ENCODE peak calls at places on chromosomes 2 and 18, in ten cellular contexts. I is stomach, M is esophagus squamous epithelium, P is spleen, N is keratinocyte, Z is astrocyte, H is lower lobe of right lung, V is kidney epithelial cell, E is cardiac muscle cell, J is RWPE2. W is an unnamed sample. For H3K36me3, the result is how much of the 10 kb centered on the place peaks cover.

GRCh38 chr2:9071032-9071431 is 67.5 kb upstream of the MBOAT2 start:
- DNase-seq in E (no peak), N (peak), M (no peak), J (peak), P (no peak), I (peak), V (peak), H (no peak), Z (peak), W (peak)

GRCh38 chr18:29248856-29249255 is 1071.9 kb upstream of the CDH2 start:
- DNase-seq in V (no peak), I (no peak), Z (no peak), M (no peak), N (no peak), H (no peak), J (no peak), E (no peak), P (no peak), W (no peak)

GRCh38 chr18:75036941-75037516 is 171.9 kb downstream of the PTGR3 start:
- DNase-seq in N (no peak), H (no peak), I (no peak), V (no peak), P (no peak), J (no peak), E (peak), M (no peak), Z (no peak), W (peak)

GRCh38 chr2:196249171-196249570 is 77.8 kb upstream of the STK17B start:
- DNase-seq in P (no peak), Z (peak), J (no peak), I (no peak), N (no peak), V (no peak), H (no peak), M (no peak), E (no peak), W (no peak)

GRCh38 chr2:14903709-14904374 is 271.3 kb downstream of the LRATD1 start:
- DNase-seq in V (no peak), J (no peak), H (peak), P (peak), E (no peak), N (no peak), M (no peak), I (peak), Z (no peak), W (no peak)

GRCh38 chr2:161766334-161766733 is 142.1 kb downstream of the SLC4A10 start:
- DNase-seq in V (no peak), J (no peak), I (no peak), N (no peak), M (no peak), Z (no peak), E (no peak), H (no peak), P (no peak), W (no peak)

GRCh38 chr2:14745288-14746076 is 113.0 kb downstream of the LRATD1 start:
- DNase-seq in E (no peak), J (no peak), M (no peak), P (no peak), H (no peak), Z (peak), N (no peak), V (no peak), I (no peak), W (no peak)

GRCh38 chr2:229714736-229715541 is 584 bp upstream of the DNER start:
- DNase-seq in Z (peak), V (peak), E (peak), M (no peak), N (no peak), H (peak), P (peak), I (peak), J (peak), W (no peak)

GRCh38 chr18:57943723-57944122 is 100.3 kb upstream of the NEDD4L start:
- DNase-seq in J (no peak), E (no peak), Z (peak), P (no peak), H (no peak), V (no peak), I (no peak), N (no peak), M (no peak), W (peak)

GRCh38 chr2:73930386-73930785 is 3.7 kb downstream of the DGUOK start:
- DNase-seq in E (no peak), J (no peak), V (no peak), Z (no peak), H (no peak), M (no peak), I (no peak), N (no peak), P (no peak), W (no peak)

GRCh38 chr2:216492951-216493685 is 5.5 kb upstream of the RPL37A start:
- DNase-seq in P (no peak), Z (peak), J (no peak), E (peak), I (no peak), N (no peak), V (peak), M (no peak), H (no peak), W (peak)

GRCh38 chr2:16774980-16775963 is 109.6 kb upstream of the CYRIA start:
- DNase-seq in M (no peak), V (no peak), P (no peak), J (no peak), E (peak), N (no peak), I (no peak), H (no peak), Z (no peak), W (no peak)

GRCh38 chr2:238267341-238267710 is 21.1 kb downstream of the PER2 start:
- DNase-seq in J (no peak), H (no peak), Z (no peak), V (no peak), M (no peak), I (no peak), N (peak), P (no peak), E (no peak), W (no peak)

GRCh38 chr2:176832086-176832485 is 380.5 kb upstream of the HNRNPA3 start:
- DNase-seq in I (no peak), J (no peak), N (no peak), Z (no peak), M (no peak), H (no peak), V (no peak), P (no peak), E (no peak), W (no peak)

GRCh38 chr2:219629976-219630695 is 2.7 kb downstream of the SLC4A3 start:
- DNase-seq in M (no peak), E (no peak), J (no peak), I (no peak), H (no peak), N (no peak), V (no peak), Z (no peak), P (no peak), W (no peak)

GRCh38 chr2:8488001-8488738 is 193.7 kb upstream of the ID2 start:
- DNase-seq in I (no peak), P (no peak), E (peak), J (no peak), V (no peak), N (no peak), M (no peak), H (no peak), Z (peak), W (no peak)

GRCh38 chr2:170247333-170247732 is 69.4 kb downstream of the MYO3B start:
- DNase-seq in V (no peak), N (no peak), P (no peak), E (no peak), Z (no peak), J (no peak), I (no peak), M (no peak), H (no peak), W (no peak)

GRCh38 chr18:4751523-4751922 is 296.4 kb upstream of the DLGAP1 start:
- DNase-seq in Z (no peak), P (no peak), J (no peak), H (no peak), E (no peak), I (no peak), M (no peak), V (no peak), N (no peak), W (no peak)

GRCh38 chr2:134367915-134368911 is 114.3 kb downstream of the MGAT5 start:
- DNase-seq in H (no peak), Z (peak), E (peak), V (peak), J (no peak), N (no peak), M (no peak), P (no peak), I (peak), W (no peak)

GRCh38 chr2:160140001-160140400 is 60.1 kb downstream of the ITGB6 start:
- DNase-seq in J (no peak), Z (no peak), N (no peak), V (no peak), H (no peak), P (no peak), I (no peak), M (no peak), E (no peak), W (no peak)

GRCh38 chr2:20438334-20439192 is 8.3 kb upstream of the RHOB start:
- DNase-seq in I (no peak), E (peak), N (no peak), J (no peak), M (no peak), V (peak), H (no peak), P (peak), Z (peak), W (no peak)

GRCh38 chr2:5898667-5899066 is 206.5 kb downstream of the SOX11 start:
- DNase-seq in H (no peak), J (no peak), N (no peak), Z (no peak), M (no peak), E (no peak), P (no peak), I (no peak), V (no peak), W (no peak)

GRCh38 chr2:172086349-172087190 is 1.3 kb downstream of the DLX1 start:
- DNase-seq in M (no peak), N (no peak), I (no peak), V (no peak), Z (no peak), E (no peak), H (no peak), P (peak), J (peak), W (no peak)

GRCh38 chr2:157334335-157334734 is 8.7 kb upstream of the ERMN start:
- DNase-seq in Z (no peak), I (no peak), E (peak), H (no peak), M (no peak), P (no peak), N (no peak), J (no peak), V (no peak), W (no peak)

GRCh38 chr2:104890670-104891069 is 36.8 kb downstream of the POU3F3 start:
- DNase-seq in P (no peak), V (no peak), J (no peak), M (no peak), E (no peak), H (no peak), Z (no peak), I (no peak), N (no peak), W (no peak)

GRCh38 chr18:30234755-30235154 is 807.8 kb downstream of the DSC3 start:
- DNase-seq in N (no peak), E (no peak), J (no peak), H (no peak), V (no peak), I (no peak), M (no peak), P (no peak), Z (no peak), W (no peak)

GRCh38 chr2:39593439-39594393 is 72.0 kb upstream of the TMEM178A start:
- DNase-seq in P (no peak), I (peak), V (peak), N (no peak), Z (peak), H (no peak), E (peak), M (no peak), J (no peak), W (peak)

GRCh38 chr2:69450735-69451416 is 13.6 kb upstream of the NFU1 start:
- DNase-seq in N (no peak), I (no peak), H (no peak), V (no peak), M (no peak), P (no peak), J (no peak), Z (no peak), E (no peak), W (no peak)

GRCh38 chr18:9135912-9136314 is 668 bp upstream of the ANKRD12 start:
- DNase-seq in M (no peak), J (peak), H (no peak), P (no peak), I (no peak), E (peak), Z (no peak), V (no peak), N (no peak), W (no peak)

GRCh38 chr2:230913406-230913805 is 11.6 kb downstream of the GPR55 start:
- DNase-seq in I (peak), M (no peak), Z (no peak), V (no peak), P (peak), E (peak), J (peak), N (no peak), H (peak), W (no peak)

GRCh38 chr2:61694312-61695274 is 156.4 kb upstream of the XPO1 start:
- DNase-seq in I (peak), M (peak), H (peak), E (peak), Z (peak), N (peak), P (peak), V (peak), J (peak), W (no peak)
- TF ChIP-seq CTCF in I (no peak), M (peak), H (peak), E (peak), Z (peak), N (peak), P (no peak), V (peak), J (peak), W (peak)

GRCh38 chr2:217977840-217978535 is 24.8 kb downstream of the TNS1 start:
- DNase-seq in E (no peak), J (no peak), I (no peak), M (no peak), N (no peak), V (no peak), P (peak), Z (no peak), H (no peak), W (no peak)
- H3K4me3 ChIP-seq in E (peak), J (no peak), I (peak), M (peak), N (no peak), V (peak), P (no peak), Z (no peak), H (peak), W (no peak)

GRCh38 chr18:35137632-35138031 is 96.4 kb downstream of the MAPRE2 start:
- DNase-seq in J (no peak), N (no peak), I (no peak), V (no peak), E (no peak), H (no peak), P (no peak), M (no peak), Z (no peak), W (no peak)

GRCh38 chr18:35139517-35139916 is 98.3 kb downstream of the MAPRE2 start:
- DNase-seq in N (no peak), H (no peak), E (no peak), J (no peak), P (no peak), V (no peak), M (no peak), Z (no peak), I (no peak), W (no peak)

GRCh38 chr18:35141077-35141476 is 99.8 kb upstream of the ZNF397 start:
- DNase-seq in Z (no peak), M (no peak), P (no peak), J (no peak), E (no peak), I (no peak), H (no peak), V (no peak), N (no peak), W (no peak)

GRCh38 chr18:35136248-35136647 is 95.0 kb downstream of the MAPRE2 start:
- DNase-seq in N (no peak), I (no peak), J (no peak), M (no peak), H (no peak), Z (no peak), P (no peak), E (no peak), V (no peak), W (no peak)

GRCh38 chr18:35138773-35139172 is 97.6 kb downstream of the MAPRE2 start:
- DNase-seq in J (no peak), E (no peak), Z (no peak), P (no peak), N (no peak), H (no peak), I (no peak), M (no peak), V (no peak), W (no peak)
- H3K36me3 ChIP-seq in J (under half), E (under half), Z (under half), P (half or more), N (under half), H (half or more), I (half or more), M (under half), V (under half), W (under half)

GRCh38 chr2:127421871-127422618 is 3.8 kb downstream of the PROC start:
- DNase-seq in I (peak), H (no peak), M (no peak), N (no peak), Z (no peak), P (no peak), V (no peak), E (no peak), J (no peak), W (no peak)

GRCh38 chr2:127423880-127424279 is 5.7 kb downstream of the PROC start:
- DNase-seq in E (no peak), J (no peak), M (no peak), I (no peak), H (no peak), N (no peak), P (no peak), V (no peak), Z (no peak), W (no peak)

GRCh38 chr2:127421116-127421800 is 3.0 kb downstream of the PROC start:
- DNase-seq in M (no peak), I (peak), H (no peak), N (no peak), P (no peak), E (no peak), V (no peak), Z (no peak), J (no peak), W (no peak)

GRCh38 chr2:127423476-127423840 is 5.2 kb downstream of the PROC start:
- DNase-seq in P (no peak), I (peak), E (no peak), Z (no peak), N (no peak), V (no peak), H (no peak), M (no peak), J (no peak), W (no peak)

DNA sequence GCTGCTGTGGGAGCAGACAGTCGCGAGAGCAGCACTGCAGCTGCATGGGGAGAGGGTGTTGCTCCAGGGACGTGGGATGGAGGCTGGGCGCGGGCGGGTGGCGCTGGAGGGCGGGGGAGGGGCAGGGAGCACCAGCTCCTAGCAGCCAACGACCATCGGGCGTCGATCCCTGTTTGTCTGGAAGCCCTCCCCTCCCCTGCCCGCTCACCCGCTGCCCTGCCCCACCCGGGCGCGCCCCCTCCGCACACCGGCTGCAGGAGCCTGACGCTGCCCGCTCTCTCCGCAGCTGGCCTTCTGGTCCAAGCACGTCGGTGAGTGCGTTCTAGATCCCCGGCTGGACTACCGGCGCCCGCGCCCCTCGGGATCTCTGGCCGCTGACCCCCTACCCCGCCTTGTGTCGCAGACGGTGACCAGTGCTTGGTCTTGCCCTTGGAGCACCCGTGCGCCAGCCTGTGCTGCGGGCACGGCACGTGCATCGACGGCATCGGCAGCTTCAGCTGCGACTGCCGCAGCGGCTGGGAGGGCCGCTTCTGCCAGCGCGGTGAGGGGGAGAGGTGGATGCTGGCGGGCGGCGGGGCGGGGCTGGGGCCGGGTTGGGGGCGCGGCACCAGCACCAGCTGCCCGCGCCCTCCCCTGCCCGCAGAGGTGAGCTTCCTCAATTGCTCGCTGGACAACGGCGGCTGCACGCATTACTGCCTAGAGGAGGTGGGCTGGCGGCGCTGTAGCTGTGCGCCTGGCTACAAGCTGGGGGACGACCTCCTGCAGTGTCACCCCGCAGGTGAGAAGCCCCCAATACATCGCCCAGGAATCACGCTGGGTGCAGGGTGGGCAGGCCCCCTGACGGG is 4.6 kb downstream of the PROC start:
- DNase-seq in P (peak), M (no peak), N (no peak), E (no peak), Z (no peak), V (no peak), H (peak), I (peak), J (no peak), W (no peak)
- TF ChIP-seq CTCF in P (no peak), M (no peak), N (no peak), E (no peak), Z (no peak), V (no peak), H (no peak), I (no peak), J (no peak), W (no peak)

DNA sequence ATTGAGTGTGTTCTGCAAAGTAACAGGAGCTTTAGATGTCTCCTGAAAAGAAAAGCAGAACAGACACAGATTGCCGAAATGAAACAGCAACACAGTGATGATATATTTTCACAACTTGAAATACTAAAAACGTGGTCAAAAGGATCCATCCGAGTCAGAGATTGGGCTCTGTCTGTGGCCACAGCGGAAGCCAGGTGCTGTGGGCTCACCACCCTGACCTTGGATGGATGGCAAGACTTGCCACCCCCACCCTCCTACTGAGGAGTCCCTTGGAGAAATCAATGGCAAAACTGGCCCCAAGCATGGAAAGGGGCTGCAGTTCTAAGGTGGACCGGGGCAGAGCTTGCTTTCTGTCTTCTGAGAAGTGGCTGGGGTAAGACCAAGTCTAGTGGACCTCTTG is 31.4 kb upstream of the ACKR3 start:
- DNase-seq in V (no peak), Z (no peak), E (no peak), P (no peak), N (no peak), J (no peak), M (no peak), I (no peak), H (no peak), W (no peak)
- H3K4me3 ChIP-seq in V (no peak), Z (no peak), E (no peak), P (peak), N (no peak), J (no peak), M (no peak), I (no peak), H (peak), W (no peak)

GRCh38 chr18:62950246-62950645 is 234.9 kb downstream of the PHLPP1 start:
- DNase-seq in E (no peak), H (no peak), Z (no peak), I (no peak), J (no peak), N (no peak), M (no peak), P (no peak), V (no peak), W (no peak)
- H3K36me3 ChIP-seq in E (under half), H (under half), Z (under half), I (under half), J (under half), N (under half), M (under half), P (under half), V (under half), W (under half)